ENCODE peak calls at places on chromosomes 6 and 20, in ten cellular contexts. P, I, F, R, V, G, J, K, D and N are unnamed samples.

GRCh38 chr20:1334370-1334731 is 5.4 kb upstream of the SDCBP2 start:
- DNase-seq in P (no peak), I (no peak), F (no peak), R (no peak), V (no peak), G (no peak), J (no peak), K (no peak), D (no peak), N (no peak)

GRCh38 chr6:53510751-53511150 is 34.1 kb downstream of the GCLC start:
- DNase-seq in P (no peak), I (no peak), F (no peak), R (no peak), V (no peak), G (no peak), J (no peak), K (no peak), D (no peak), N (no peak)

GRCh38 chr20:24657211-24657610 is 187.8 kb downstream of the SYNDIG1 start:
- DNase-seq in P (peak), I (peak), F (no peak), R (no peak), V (no peak), G (no peak), J (peak), K (no peak), D (no peak), N (no peak)

GRCh38 chr6:25556516-25556915 is 95.5 kb upstream of the SCGN start:
- DNase-seq in P (peak), I (peak), F (peak), R (peak), V (peak), G (peak), J (peak), K (peak), D (peak), N (peak)

GRCh38 chr20:34709836-34710567 is 5.9 kb downstream of the TP53INP2 start:
- DNase-seq in P (peak), I (no peak), F (peak), R (peak), V (peak), G (peak), J (no peak), K (peak), D (peak), N (peak)

GRCh38 chr6:25122001-25122400 is 157.2 kb upstream of the CARMIL1 start:
- DNase-seq in P (no peak), I (no peak), F (no peak), R (no peak), V (peak), G (peak), J (no peak), K (no peak), D (peak), N (no peak)

GRCh38 chr6:133856911-133857310 is 32.0 kb upstream of the TCF21 start:
- DNase-seq in P (no peak), I (no peak), F (no peak), R (no peak), V (no peak), G (no peak), J (no peak), K (no peak), D (no peak), N (no peak)

GRCh38 chr6:16639689-16640480 is 121.4 kb downstream of the ATXN1 start:
- DNase-seq in P (peak), I (peak), F (no peak), R (no peak), V (no peak), G (no peak), J (peak), K (no peak), D (no peak), N (peak)

GRCh38 chr6:38185752-38186151 is 366.2 kb downstream of the ZFAND3 start:
- DNase-seq in P (no peak), I (no peak), F (peak), R (no peak), V (no peak), G (no peak), J (no peak), K (no peak), D (no peak), N (no peak)

GRCh38 chr6:31114540-31114876 is at the start of gene PSORS1C1:
- DNase-seq in P (peak), I (peak), F (peak), R (peak), V (peak), G (peak), J (peak), K (peak), D (peak), N (peak)

GRCh38 chr6:131631625-131632284 is 3.7 kb upstream of the MED23 start:
- DNase-seq in P (no peak), I (no peak), F (no peak), R (no peak), V (no peak), G (no peak), J (no peak), K (no peak), D (no peak), N (peak)

GRCh38 chr20:11718474-11719094 is 199.1 kb upstream of the BTBD3 start:
- DNase-seq in P (no peak), I (no peak), F (no peak), R (no peak), V (no peak), G (no peak), J (no peak), K (no peak), D (no peak), N (no peak)

GRCh38 chr6:152669894-152670293 is 27.8 kb upstream of the MYCT1 start:
- DNase-seq in P (peak), I (peak), F (no peak), R (peak), V (no peak), G (no peak), J (peak), K (no peak), D (no peak), N (peak)

GRCh38 chr20:33412484-33412838 is 11.1 kb upstream of the CDK5RAP1 start:
- DNase-seq in P (no peak), I (no peak), F (no peak), R (no peak), V (no peak), G (no peak), J (no peak), K (no peak), D (no peak), N (no peak)

GRCh38 chr6:97771356-97771755 is 488.3 kb upstream of the MMS22L start:
- DNase-seq in P (no peak), I (no peak), F (no peak), R (no peak), V (no peak), G (no peak), J (no peak), K (no peak), D (no peak), N (no peak)

GRCh38 chr6:5930968-5931367 is 75.8 kb downstream of the NRN1 start:
- DNase-seq in P (no peak), I (no peak), F (no peak), R (no peak), V (no peak), G (no peak), J (no peak), K (no peak), D (no peak), N (no peak)

GRCh38 chr6:129280719-129281118 is 397.8 kb downstream of the LAMA2 start:
- DNase-seq in P (no peak), I (no peak), F (no peak), R (no peak), V (no peak), G (no peak), J (no peak), K (no peak), D (no peak), N (no peak)

GRCh38 chr20:41126719-41127118 is 10.6 kb upstream of the PLCG1 start:
- DNase-seq in P (no peak), I (no peak), F (no peak), R (no peak), V (no peak), G (no peak), J (no peak), K (no peak), D (no peak), N (no peak)

GRCh38 chr6:89989742-89990141 is 95.5 kb downstream of the GJA10 start:
- DNase-seq in P (peak), I (no peak), F (no peak), R (no peak), V (no peak), G (no peak), J (peak), K (no peak), D (no peak), N (no peak)

GRCh38 chr20:59802018-59802417 is 131.4 kb downstream of the SYCP2 start:
- DNase-seq in P (no peak), I (no peak), F (no peak), R (peak), V (no peak), G (peak), J (no peak), K (no peak), D (no peak), N (no peak)

GRCh38 chr6:112780498-112781096 is 433.5 kb downstream of the RFPL4B start:
- DNase-seq in P (peak), I (peak), F (peak), R (peak), V (peak), G (peak), J (peak), K (peak), D (peak), N (peak)

GRCh38 chr20:58697867-58698703 is 5.5 kb downstream of the NPEPL1 start:
- DNase-seq in P (no peak), I (no peak), F (no peak), R (peak), V (no peak), G (no peak), J (no peak), K (no peak), D (peak), N (no peak)

GRCh38 chr20:40966103-40966502 is 62.5 kb upstream of the TOP1 start:
- DNase-seq in P (no peak), I (no peak), F (no peak), R (peak), V (no peak), G (no peak), J (no peak), K (no peak), D (no peak), N (no peak)

GRCh38 chr6:100904316-100904715 is 23.2 kb upstream of the ASCC3 start:
- DNase-seq in P (no peak), I (no peak), F (no peak), R (no peak), V (no peak), G (no peak), J (no peak), K (no peak), D (no peak), N (no peak)

GRCh38 chr6:83948851-83949250 is 84.7 kb upstream of the MRAP2 start:
- DNase-seq in P (no peak), I (no peak), F (no peak), R (no peak), V (no peak), G (no peak), J (no peak), K (no peak), D (no peak), N (no peak)

GRCh38 chr20:24614341-24614740 is 144.9 kb downstream of the SYNDIG1 start:
- DNase-seq in P (no peak), I (no peak), F (no peak), R (no peak), V (no peak), G (no peak), J (no peak), K (no peak), D (no peak), N (no peak)

GRCh38 chr6:43454290-43455033 is 886 bp downstream of the DLK2 start:
- DNase-seq in P (peak), I (peak), F (peak), R (peak), V (peak), G (peak), J (peak), K (peak), D (peak), N (peak)

GRCh38 chr20:49676581-49677291 is 36.9 kb downstream of the B4GALT5 start:
- DNase-seq in P (peak), I (peak), F (no peak), R (no peak), V (no peak), G (peak), J (no peak), K (no peak), D (no peak), N (peak)

GRCh38 chr6:89482136-89482535 is 49.2 kb downstream of the ANKRD6 start:
- DNase-seq in P (no peak), I (no peak), F (no peak), R (no peak), V (no peak), G (no peak), J (no peak), K (no peak), D (no peak), N (no peak)

GRCh38 chr20:37382539-37383120 is 36.7 kb downstream of the SRC start:
- DNase-seq in P (no peak), I (peak), F (no peak), R (peak), V (no peak), G (no peak), J (no peak), K (peak), D (no peak), N (no peak)

GRCh38 chr6:24905485-24905884 is 30.3 kb downstream of the RIPOR2 start:
- DNase-seq in P (no peak), I (no peak), F (no peak), R (no peak), V (no peak), G (no peak), J (no peak), K (no peak), D (no peak), N (no peak)

GRCh38 chr6:33692078-33692759 is 19.3 kb downstream of the UQCC2 start:
- DNase-seq in P (peak), I (no peak), F (no peak), R (peak), V (no peak), G (no peak), J (peak), K (no peak), D (no peak), N (no peak)

GRCh38 chr6:1311400-1312192 is at the start of gene FOXQ1:
- DNase-seq in P (peak), I (peak), F (no peak), R (peak), V (no peak), G (peak), J (no peak), K (peak), D (no peak), N (peak)

GRCh38 chr6:122026572-122027369 is 372.7 kb upstream of the HSF2 start:
- DNase-seq in P (no peak), I (no peak), F (no peak), R (no peak), V (no peak), G (no peak), J (no peak), K (no peak), D (no peak), N (no peak)

GRCh38 chr20:32972181-32973076 is 31.8 kb downstream of the SUN5 start:
- DNase-seq in P (no peak), I (no peak), F (no peak), R (peak), V (no peak), G (peak), J (no peak), K (no peak), D (no peak), N (no peak)

GRCh38 chr6:56642366-56643261 is at the start of gene DST:
- DNase-seq in P (peak), I (peak), F (no peak), R (no peak), V (no peak), G (no peak), J (peak), K (no peak), D (no peak), N (peak)

GRCh38 chr6:169217972-169218371 is 35.7 kb downstream of the THBS2 start:
- DNase-seq in P (no peak), I (no peak), F (no peak), R (no peak), V (no peak), G (no peak), J (no peak), K (no peak), D (no peak), N (no peak)
- H3K4me3 ChIP-seq in P (no peak), I (no peak), F (no peak), R (no peak), V (no peak), G (no peak), J (no peak), K (no peak), D (no peak), N (no peak)

DNA sequence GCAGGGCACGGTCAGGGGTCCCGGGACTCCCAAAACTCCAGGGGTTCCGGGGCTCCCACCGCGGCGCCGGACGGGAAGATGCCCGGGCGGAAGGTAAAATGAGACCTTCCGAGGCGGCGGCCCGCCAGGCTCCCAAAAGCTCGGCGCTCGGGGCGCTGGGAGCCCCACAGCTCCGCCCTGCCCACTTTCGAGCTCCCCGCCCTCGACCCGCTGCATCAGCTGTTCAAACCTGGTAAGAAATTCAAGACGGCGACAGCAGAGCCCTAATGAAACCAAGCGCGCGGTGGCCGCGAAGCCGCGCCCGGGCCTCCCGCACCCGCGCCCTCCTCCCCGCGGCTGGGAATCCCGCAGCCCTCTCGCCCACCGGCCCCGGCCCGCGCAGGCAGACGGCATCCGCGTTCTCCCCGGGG is 369 bp downstream of the SLC4A11 start:
- DNase-seq in P (no peak), I (no peak), F (no peak), R (peak), V (no peak), G (no peak), J (no peak), K (peak), D (no peak), N (peak)
- H3K4me3 ChIP-seq in P (peak), I (peak), F (peak), R (peak), V (peak), G (peak), J (peak), K (peak), D (peak), N (peak)

DNA sequence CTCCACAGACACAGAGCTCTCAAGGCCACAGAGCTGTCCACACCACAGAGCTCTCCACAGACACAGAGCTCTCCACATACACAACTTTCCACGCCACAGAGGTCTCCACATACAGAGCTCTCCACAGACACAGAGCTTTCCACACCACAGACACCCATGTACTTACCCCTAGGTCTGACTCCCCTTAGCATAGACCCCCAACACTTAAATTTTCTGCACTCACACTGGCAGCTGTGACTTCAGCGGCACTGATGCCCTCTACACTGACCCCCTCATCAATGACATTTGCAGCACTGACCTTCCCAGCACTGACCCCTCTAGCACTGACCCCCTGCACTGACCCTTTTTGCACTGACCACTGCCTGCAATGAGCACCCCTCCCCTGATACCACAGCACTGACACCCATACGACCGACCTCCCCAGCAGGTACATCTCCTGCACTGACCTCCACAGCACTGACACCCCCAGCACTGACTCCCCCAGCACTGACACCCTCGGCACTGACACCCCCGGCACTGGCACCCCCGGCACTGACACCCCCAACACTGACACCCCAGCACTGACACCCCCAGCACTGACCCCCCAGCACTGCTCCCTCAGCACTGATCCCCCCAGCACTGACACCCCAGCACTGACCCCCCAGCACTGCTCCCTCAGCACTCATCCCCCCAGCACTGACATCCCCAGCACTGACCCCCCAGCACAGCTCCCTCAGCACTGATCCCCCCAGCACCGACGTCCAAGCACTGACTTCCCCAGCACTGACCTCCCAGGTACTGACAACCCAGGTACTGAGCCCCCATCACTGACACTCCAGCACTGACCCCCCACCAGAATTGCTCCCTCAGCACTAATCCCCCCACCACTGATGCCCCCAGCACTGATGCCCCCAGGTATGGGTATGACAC is 56.5 kb downstream of the ERMARD start:
- DNase-seq in P (no peak), I (no peak), F (no peak), R (no peak), V (no peak), G (peak), J (no peak), K (no peak), D (no peak), N (no peak)
- H3K4me3 ChIP-seq in P (no peak), I (no peak), F (no peak), R (no peak), V (no peak), G (no peak), J (no peak), K (no peak), D (no peak), N (no peak)

DNA sequence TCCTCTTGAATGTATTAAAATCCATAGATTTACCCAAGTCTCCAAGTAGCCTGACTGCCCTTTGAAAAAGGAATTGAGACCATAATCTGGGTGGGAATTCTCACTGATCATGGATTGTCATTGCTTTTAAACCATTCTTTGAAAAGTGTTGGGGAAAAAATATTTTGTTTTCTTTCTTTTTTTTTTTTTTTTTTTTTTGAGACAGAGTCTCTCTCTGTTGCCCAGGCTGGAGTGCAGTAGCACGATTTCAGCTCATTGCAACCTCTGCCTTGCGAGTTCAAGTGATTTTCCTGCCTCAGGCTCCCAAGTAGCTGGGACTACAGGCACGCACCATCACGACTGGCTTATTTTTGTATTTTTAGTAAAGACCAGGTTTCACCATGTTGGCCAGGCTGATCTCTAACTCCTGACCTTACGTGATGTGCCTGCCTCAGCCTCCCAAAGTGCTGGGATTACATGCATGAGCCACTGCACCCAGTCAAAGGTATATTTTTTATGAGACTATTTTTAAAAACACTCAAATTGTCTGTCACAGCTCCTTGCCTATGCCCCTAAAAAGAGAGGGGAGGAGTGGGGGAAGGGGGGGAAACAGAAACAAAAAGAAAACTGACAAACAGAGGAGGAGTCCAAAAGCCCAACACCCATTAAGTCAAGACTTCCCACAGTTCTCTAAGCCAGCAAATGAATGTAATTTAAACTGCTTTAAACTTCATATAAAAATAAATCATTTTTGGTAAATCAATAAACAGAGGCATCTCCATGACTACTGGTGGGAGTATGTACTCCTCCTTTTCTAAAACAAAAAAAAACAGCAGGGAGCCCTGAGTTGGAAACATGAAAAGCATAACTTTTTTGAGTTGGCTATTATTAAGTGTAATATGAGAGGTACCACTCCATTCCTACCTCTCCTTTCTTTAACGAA is 119.4 kb upstream of the PRSS16 start:
- DNase-seq in P (peak), I (no peak), F (no peak), R (no peak), V (no peak), G (no peak), J (no peak), K (no peak), D (no peak), N (no peak)
- H3K4me3 ChIP-seq in P (no peak), I (peak), F (no peak), R (no peak), V (no peak), G (no peak), J (no peak), K (no peak), D (no peak), N (no peak)